ENCODE peak calls at places on chromosomes 6 and 20, in six cellular contexts. S is MM.1S, H is trophoblast cell, Y is HCT116, C is fibroblast of lung, T is hepatocyte. B is an unnamed sample.

GRCh38 chr6:159059099-159059498 is 14.3 kb upstream of the TAGAP start:
- DNase-seq in S (no peak), H (no peak), Y (no peak), C (no peak), T (no peak), B (no peak)

GRCh38 chr6:37822851-37823682 is 3.5 kb downstream of the ZFAND3 start:
- DNase-seq in S (no peak), H (peak; percentile 69), Y (no peak), C (peak; percentile 58), T (peak; percentile 68), B (peak; percentile 68)

GRCh38 chr6:100880149-100880900 is 804 bp downstream of the ASCC3 start:
- DNase-seq in S (no peak), H (no peak), Y (no peak), C (peak; percentile 35), T (peak; percentile 54), B (peak; percentile 8)

GRCh38 chr20:5865604-5866003 is 84.7 kb downstream of the TRMT6 start:
- DNase-seq in S (no peak), H (no peak), Y (no peak), C (no peak), T (no peak), B (no peak)

GRCh38 chr6:68778356-68779020 is 143.4 kb downstream of the ADGRB3 start:
- DNase-seq in S (peak; percentile 27), H (no peak), Y (no peak), C (peak; percentile 45), T (peak; percentile 48), B (no peak)

GRCh38 chr6:23245559-23245958 is 676.2 kb downstream of the HDGFL1 start:
- DNase-seq in S (no peak), H (no peak), Y (no peak), C (peak; percentile 34), T (no peak), B (no peak)

GRCh38 chr6:150152891-150153876 is 10.3 kb downstream of the PPP1R14C start:
- DNase-seq in S (no peak), H (peak; percentile 74), Y (no peak), C (peak; percentile 66), T (no peak), B (no peak)

GRCh38 chr6:100176321-100176950 is 182.4 kb upstream of the MCHR2 start:
- DNase-seq in S (peak; percentile 9), H (peak; percentile 75), Y (peak; percentile 8), C (peak; percentile 62), T (peak; percentile 57), B (peak; percentile 54)

GRCh38 chr20:5569021-5569420 is 181.2 kb upstream of the SHLD1 start:
- DNase-seq in S (peak; percentile 72), H (peak; percentile 47), Y (peak; percentile 28), C (peak; percentile 18), T (peak; percentile 60), B (peak; percentile 74)

GRCh38 chr20:3204124-3204794 is at the start of gene DDRGK1:
- DNase-seq in S (peak; percentile 87), H (peak; percentile 78), Y (peak; percentile 54), C (peak; percentile 64), T (peak; percentile 89), B (peak; percentile 84)

GRCh38 chr20:61885759-61886715 is 179.6 kb downstream of the TAF4 start:
- DNase-seq in S (no peak), H (no peak), Y (no peak), C (no peak), T (no peak), B (no peak)

GRCh38 chr6:1702580-1703051 is 92.9 kb downstream of the FOXC1 start:
- DNase-seq in S (no peak), H (no peak), Y (no peak), C (no peak), T (peak; percentile 12), B (no peak)

GRCh38 chr6:15264902-15265761 is 19.3 kb downstream of the JARID2 start:
- DNase-seq in S (no peak), H (no peak), Y (no peak), C (peak; percentile 74), T (no peak), B (no peak)

GRCh38 chr6:134663800-134664535 is 285.9 kb downstream of the ALDH8A1 start:
- DNase-seq in S (no peak), H (peak; percentile 51), Y (no peak), C (peak; percentile 33), T (no peak), B (no peak)

GRCh38 chr6:9131616-9132015 is 696.3 kb upstream of the SLC35B3 start:
- DNase-seq in S (peak; percentile 22), H (peak; percentile 94), Y (no peak), C (no peak), T (peak; percentile 49), B (no peak)

GRCh38 chr6:6659600-6660327 is 71.2 kb downstream of the LY86 start:
- DNase-seq in S (no peak), H (peak; percentile 7), Y (no peak), C (no peak), T (no peak), B (no peak)

GRCh38 chr6:167948716-167949115 is 48.8 kb upstream of the KIF25 start:
- DNase-seq in S (no peak), H (no peak), Y (no peak), C (no peak), T (no peak), B (no peak)

GRCh38 chr6:152458648-152459047 is 178.5 kb downstream of the SYNE1 start:
- DNase-seq in S (no peak), H (no peak), Y (no peak), C (peak; percentile 31), T (no peak), B (peak; percentile 48)

GRCh38 chr20:58895099-58895795 is 42.7 kb downstream of the GNAS start:
- DNase-seq in S (no peak), H (no peak), Y (no peak), C (no peak), T (no peak), B (no peak)
- H3K4me1 ChIP-seq in S (peaks cover 22% of the 10 kb centered on the region), H (no peaks in the 10 kb centered on the region), Y (peaks cover 21% of the 10 kb centered on the region), C (peaks cover 22% of the 10 kb centered on the region), T (peaks cover 52% of the 10 kb centered on the region), B (peaks cover 53% of the 10 kb centered on the region)

GRCh38 chr6:63553208-63553607 is 19.1 kb upstream of the LOC128125822 start:
- DNase-seq in S (peak; percentile 35), H (no peak), Y (no peak), C (no peak), T (no peak), B (no peak)
- H2AFZ ChIP-seq in S (no peak overlapping the region), H (no peak overlapping the region), Y (no peak overlapping the region), C (no peak overlapping the region), T (no peak overlapping the region), B (no peak overlapping the region)

GRCh38 chr6:138541793-138542481 is 42.6 kb upstream of the NHSL1 start:
- DNase-seq in S (no peak), H (no peak), Y (no peak), C (peak; percentile 58), T (no peak), B (peak; percentile 41)

GRCh38 chr6:138537090-138537489 is 37.8 kb upstream of the NHSL1 start:
- DNase-seq in S (no peak), H (no peak), Y (no peak), C (peak; percentile 45), T (no peak), B (peak; percentile 56)

GRCh38 chr6:138538390-138539031 is 39.2 kb upstream of the NHSL1 start:
- DNase-seq in S (no peak), H (no peak), Y (no peak), C (peak; percentile 36), T (no peak), B (no peak)

GRCh38 chr6:138540468-138540867 is 41.2 kb upstream of the NHSL1 start:
- DNase-seq in S (no peak), H (no peak), Y (no peak), C (peak; percentile 95), T (peak; percentile 35), B (no peak)

DNA sequence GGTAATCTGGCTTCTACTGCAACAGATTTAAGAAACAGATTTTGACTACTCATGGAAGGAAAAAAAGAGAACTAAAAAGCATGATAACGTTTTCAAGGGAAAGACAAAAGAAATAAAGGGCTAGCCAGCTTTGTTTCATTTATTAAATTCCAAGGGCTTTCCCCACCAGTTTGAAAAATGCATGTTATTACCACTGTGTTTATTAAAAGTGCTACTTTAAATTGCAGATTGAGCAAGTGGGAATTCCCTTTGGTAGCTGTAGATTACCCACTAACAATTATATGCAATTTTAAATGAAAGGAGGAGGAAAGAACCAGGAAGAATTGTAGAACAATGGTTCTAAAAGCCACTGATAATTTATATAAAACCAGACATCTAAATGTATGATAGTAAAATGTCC is 40.6 kb upstream of the NHSL1 start:
- DNase-seq in S (no peak), H (no peak), Y (no peak), C (no peak), T (no peak), B (no peak)
- H3K4me1 ChIP-seq in S (no peaks in the 10 kb centered on the region), H (peaks cover 4% of the 10 kb centered on the region), Y (no peaks in the 10 kb centered on the region), C (peaks cover 31% of the 10 kb centered on the region), T (peaks cover 65% of the 10 kb centered on the region), B (peaks cover 43% of the 10 kb centered on the region)

DNA sequence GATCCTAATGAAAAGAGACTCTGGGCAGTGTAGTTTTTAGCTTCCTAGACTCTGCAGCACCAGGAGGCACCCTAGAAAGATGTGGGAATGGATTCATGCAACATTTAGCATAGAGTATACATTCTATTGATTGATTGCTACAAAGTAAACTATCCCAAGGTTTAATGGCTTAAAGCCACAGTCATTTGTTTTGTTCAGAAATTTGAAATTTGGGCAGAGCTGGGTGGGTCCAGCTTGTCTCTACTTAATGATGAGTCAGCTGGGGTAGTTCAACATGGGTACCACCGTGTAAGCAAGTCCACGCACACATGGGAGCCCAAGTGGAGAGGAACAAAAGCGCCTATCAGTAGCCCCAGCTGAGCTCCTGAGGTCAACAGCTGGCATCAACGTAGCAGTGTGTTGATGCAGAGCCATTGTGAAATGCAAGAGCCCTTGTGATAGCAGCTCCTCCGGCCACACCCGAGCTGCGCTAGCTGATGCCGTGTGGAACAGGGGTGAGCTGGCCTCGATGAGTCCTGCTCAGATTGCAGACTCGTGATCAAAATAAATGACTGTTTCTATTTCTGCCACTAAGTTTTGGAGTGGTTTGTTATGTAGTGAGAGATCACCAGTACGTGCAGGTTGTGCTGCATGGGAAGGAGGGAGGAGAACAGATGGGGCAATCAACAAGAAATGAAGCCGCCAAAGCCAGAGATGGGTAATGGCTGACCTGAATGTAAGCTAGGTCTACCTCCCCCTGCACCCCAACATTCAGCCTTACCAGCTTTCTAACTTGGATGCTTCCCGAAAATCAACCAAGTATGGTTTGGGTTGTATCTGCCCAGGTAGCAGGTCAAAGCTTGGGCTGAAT is 45.7 kb upstream of the TRAF3IP2 start:
- DNase-seq in S (no peak), H (no peak), Y (no peak), C (no peak), T (no peak), B (no peak)
- H2AFZ ChIP-seq in S (no peak overlapping the region), H (no peak overlapping the region), Y (no peak overlapping the region), C (no peak overlapping the region), T (no peak overlapping the region), B (no peak overlapping the region)

B was measured in endothelial cell of umbilical vein.